ENCODE peak calls at places on chromosomes 2 and 18, in five cellular contexts. T is endothelial cell of umbilical vein; M is PC-9; V is tibial artery; B is CD8-positive, alpha-beta T cell. I is an unnamed sample. For H3K4me1, the result is how much of the 10 kb centered on the place peaks cover.

GRCh38 chr18:35029770-35030169 is 11.4 kb upstream of the MAPRE2 start:
- DNase-seq in T (peak), M (no peak), V (no peak), B (no peak), I (no peak)

GRCh38 chr2:45345331-45346305 is 265.4 kb downstream of the SRBD1 start:
- DNase-seq in T (no peak), M (no peak), V (no peak), B (no peak), I (no peak)

GRCh38 chr18:13580351-13580750 is 146.0 kb downstream of the FAM210A start:
- DNase-seq in T (no peak), M (no peak), V (no peak), B (no peak), I (no peak)

GRCh38 chr2:8089596-8089995 is 592.3 kb upstream of the ID2 start:
- DNase-seq in T (no peak), M (no peak), V (no peak), B (no peak), I (peak)

GRCh38 chr2:190507135-190507534 is 27.4 kb downstream of the NEMP2 start:
- DNase-seq in T (no peak), M (no peak), V (no peak), B (no peak), I (no peak)

GRCh38 chr2:205768815-205769493 is 86.7 kb downstream of the NRP2 start:
- DNase-seq in T (peak), M (no peak), V (no peak), B (no peak), I (no peak)

GRCh38 chr18:9066817-9067306 is 35.6 kb upstream of the NDUFV2 start:
- DNase-seq in T (no peak), M (no peak), V (no peak), B (no peak), I (no peak)

GRCh38 chr2:207706936-207707860 is 4.2 kb upstream of the CCNYL1 start:
- DNase-seq in T (no peak), M (no peak), V (no peak), B (no peak), I (no peak)

GRCh38 chr2:234770715-234771141 is 181.1 kb upstream of the SH3BP4 start:
- DNase-seq in T (no peak), M (no peak), V (no peak), B (no peak), I (no peak)

GRCh38 chr2:143808166-143808565 is 678.9 kb downstream of the ARHGAP15 start:
- DNase-seq in T (no peak), M (no peak), V (no peak), B (no peak), I (no peak)
- TF ChIP-seq CTCF in T (no peak), M (no peak), V (no peak), B (no peak), I (no peak)

GRCh38 chr18:69946608-69947155 is 991 bp downstream of the CD226 start:
- DNase-seq in T (no peak), M (no peak), V (no peak), B (no peak), I (no peak)
- H3K4me3 ChIP-seq in T (no peak), M (no peak), V (no peak), B (peak), I (no peak)

GRCh38 chr2:107001551-107001950 is 115.6 kb upstream of the ST6GAL2 start:
- DNase-seq in T (no peak), M (no peak), V (no peak), B (no peak), I (no peak)

GRCh38 chr2:107002735-107003134 is 116.8 kb upstream of the ST6GAL2 start:
- DNase-seq in T (no peak), M (no peak), V (no peak), B (no peak), I (no peak)

GRCh38 chr2:106997204-106997603 is 111.2 kb upstream of the ST6GAL2 start:
- DNase-seq in T (no peak), M (no peak), V (no peak), B (no peak), I (no peak)

GRCh38 chr2:107001081-107001480 is 115.1 kb upstream of the ST6GAL2 start:
- DNase-seq in T (no peak), M (no peak), V (no peak), B (no peak), I (no peak)

GRCh38 chr2:107001964-107002696 is 116.2 kb upstream of the ST6GAL2 start:
- DNase-seq in T (no peak), M (no peak), V (no peak), B (no peak), I (no peak)
- H3K4me1 ChIP-seq in T (under half), M (under half), V (under half), B (under half), I (under half)

GRCh38 chr2:132651115-132652099 is 18.6 kb downstream of the LYPD1 start:
- DNase-seq in T (peak), M (peak), V (no peak), B (no peak), I (no peak)
- TF ChIP-seq CTCF in T (peak), M (peak), V (no peak), B (no peak), I (no peak)

I was measured in Caco-2.